ENCODE peak calls at places on chromosomes 2 and 18, in seven cellular contexts. O is cardiac muscle cell, C is MG63, F is esophagus squamous epithelium, B is uterus, M is left ventricle myocardium inferior, I is astrocyte of the spinal cord. Z is an unnamed sample.

GRCh38 chr2:113272463-113272862 is 6.3 kb downstream of the PAX8 start:
- DNase-seq in C (no peak), F (no peak), O (no peak), I (no peak), B (no peak), M (no peak), Z (no peak)

GRCh38 chr2:44351088-44351487 is 10.2 kb downstream of the PREPL start:
- DNase-seq in F (no peak), O (peak), C (peak), M (no peak), B (no peak), I (peak), Z (peak)

GRCh38 chr2:204570449-204570848 is 25.2 kb downstream of the PARD3B start:
- DNase-seq in I (no peak), F (no peak), B (no peak), C (no peak), O (no peak), M (no peak), Z (no peak)

GRCh38 chr2:8767324-8767723 is 70.1 kb downstream of the KIDINS220 start:
- DNase-seq in B (no peak), F (no peak), I (no peak), O (no peak), M (no peak), C (no peak), Z (no peak)

GRCh38 chr2:51795248-51795888 is 763.4 kb upstream of the NRXN1 start:
- DNase-seq in I (no peak), B (no peak), M (no peak), F (no peak), C (no peak), O (peak), Z (no peak)

GRCh38 chr18:79876497-79876896 is 75.0 kb downstream of the SLC66A2 start:
- DNase-seq in B (no peak), M (no peak), F (no peak), C (no peak), I (no peak), O (no peak), Z (no peak)

GRCh38 chr2:75098856-75099255 is 100.5 kb downstream of the TACR1 start:
- DNase-seq in I (peak), O (peak), C (no peak), B (no peak), F (no peak), M (no peak), Z (peak)

GRCh38 chr2:10258726-10259125 is 44.0 kb upstream of the HPCAL1 start:
- DNase-seq in M (peak), C (no peak), B (no peak), I (no peak), F (no peak), O (no peak), Z (no peak)

GRCh38 chr2:115071534-115071933 is 629.1 kb downstream of the DPP10 start:
- DNase-seq in O (no peak), I (no peak), M (no peak), B (no peak), C (no peak), F (no peak), Z (no peak)

GRCh38 chr2:164620873-164621760 is at the start of gene GRB14:
- DNase-seq in C (peak), I (peak), B (no peak), F (no peak), M (peak), O (peak), Z (peak)

GRCh38 chr2:230939691-230940475 is 14.8 kb upstream of the GPR55 start:
- DNase-seq in C (no peak), F (no peak), B (no peak), O (no peak), M (no peak), I (no peak), Z (no peak)

GRCh38 chr2:204984421-204984925 is 439.2 kb downstream of the PARD3B start:
- DNase-seq in O (no peak), F (no peak), C (no peak), M (no peak), B (no peak), I (no peak), Z (no peak)

GRCh38 chr18:47594621-47595086 is 335.8 kb downstream of the SMAD2 start:
- DNase-seq in O (no peak), I (no peak), B (no peak), F (no peak), C (no peak), M (no peak), Z (no peak)

GRCh38 chr2:218952160-218952559 is 7.3 kb upstream of the CDK5R2 start:
- DNase-seq in F (no peak), M (no peak), B (no peak), C (no peak), O (no peak), I (no peak), Z (no peak)

GRCh38 chr2:172082944-172083718 is 2.2 kb upstream of the DLX1 start:
- DNase-seq in C (peak), M (no peak), F (no peak), B (no peak), I (no peak), O (no peak), Z (no peak)

GRCh38 chr2:100513650-100514049 is 43.4 kb downstream of the NMS start:
- DNase-seq in C (peak), M (no peak), O (peak), B (no peak), F (no peak), I (no peak), Z (no peak)

GRCh38 chr2:69358914-69359313 is 28.1 kb downstream of the GFPT1 start:
- DNase-seq in O (no peak), I (no peak), B (no peak), C (no peak), F (no peak), M (no peak), Z (no peak)

DNA sequence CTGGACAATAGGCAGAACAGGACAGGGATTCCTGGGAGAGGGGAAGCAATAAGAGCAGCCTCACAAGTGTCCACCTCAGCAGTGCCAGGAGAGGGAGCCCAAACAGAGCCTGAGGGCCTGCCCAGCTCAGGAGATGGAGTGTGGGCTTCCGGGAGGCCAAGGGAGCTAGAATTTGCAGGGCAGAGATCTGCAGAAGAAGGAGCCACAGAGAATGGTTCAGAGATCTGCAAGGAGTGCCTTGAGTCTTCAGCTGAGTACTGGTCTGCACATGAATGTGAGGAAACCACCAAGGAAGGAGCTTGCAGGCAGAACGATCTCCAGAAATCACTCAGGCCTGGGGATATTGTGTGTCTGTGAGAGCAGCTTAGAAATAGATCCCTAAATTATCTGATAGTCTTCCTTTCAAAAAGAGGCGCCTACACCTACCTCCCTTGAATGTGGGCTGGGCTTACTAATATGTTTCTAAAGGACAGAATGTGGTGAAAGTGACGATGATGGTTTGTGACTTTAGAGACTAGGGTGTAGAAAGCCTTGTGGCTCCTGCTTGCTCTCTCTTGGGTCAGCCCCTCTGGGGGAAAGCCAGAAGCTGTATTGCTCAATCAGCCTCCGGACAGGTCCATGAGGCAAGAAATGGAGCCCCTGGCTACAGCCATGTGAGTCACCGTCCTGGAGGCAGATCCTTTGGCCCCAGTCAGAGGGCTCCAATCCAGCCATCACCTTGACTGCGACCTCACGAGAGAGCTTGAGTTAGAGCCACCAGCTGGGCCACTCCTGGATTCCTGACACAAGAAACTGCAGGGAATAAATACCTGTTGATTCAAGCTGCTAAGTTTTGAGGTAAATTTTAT is 7.6 kb upstream of the LPIN1 start:
- DNase-seq in C (peak), O (peak), M (peak), B (peak), F (no peak), I (peak), Z (peak)
- H3K4me3 ChIP-seq in C (no peak), O (no peak), M (no peak), B (no peak), F (no peak), I (no peak), Z (no peak)

DNA sequence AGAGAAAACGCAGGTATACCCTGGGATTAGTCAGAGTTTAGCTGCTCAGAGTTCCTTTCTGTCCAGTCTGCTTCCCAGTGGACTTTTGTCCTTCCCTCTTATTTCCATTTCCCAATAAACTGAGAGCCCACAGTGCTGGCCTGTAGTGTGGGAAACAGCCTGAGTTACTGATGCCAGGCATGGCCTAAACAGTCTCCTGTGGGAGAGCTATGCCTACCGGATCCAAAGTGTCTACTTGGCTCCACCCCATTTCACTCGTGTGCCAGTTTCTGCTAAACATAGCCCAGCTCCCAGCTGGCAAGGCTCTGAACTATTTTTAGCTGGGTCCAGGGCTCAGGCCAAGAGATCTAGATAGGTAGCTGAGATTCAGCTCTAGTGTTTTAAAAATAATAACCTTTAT is 15.6 kb upstream of the PPP1CB start:
- DNase-seq in F (no peak), I (no peak), O (peak), C (peak), B (peak), M (peak), Z (no peak)
- H3K4me3 ChIP-seq in F (no peak), I (no peak), O (no peak), C (no peak), B (no peak), M (peak), Z (no peak)

GRCh38 chr2:182826051-182826450 is 40.4 kb downstream of the FRZB start:
- DNase-seq in O (no peak), I (no peak), C (no peak), B (no peak), M (no peak), F (no peak), Z (no peak)
- H3K4me3 ChIP-seq in O (no peak), I (no peak), C (no peak), B (no peak), M (no peak), F (no peak), Z (no peak)

DNA sequence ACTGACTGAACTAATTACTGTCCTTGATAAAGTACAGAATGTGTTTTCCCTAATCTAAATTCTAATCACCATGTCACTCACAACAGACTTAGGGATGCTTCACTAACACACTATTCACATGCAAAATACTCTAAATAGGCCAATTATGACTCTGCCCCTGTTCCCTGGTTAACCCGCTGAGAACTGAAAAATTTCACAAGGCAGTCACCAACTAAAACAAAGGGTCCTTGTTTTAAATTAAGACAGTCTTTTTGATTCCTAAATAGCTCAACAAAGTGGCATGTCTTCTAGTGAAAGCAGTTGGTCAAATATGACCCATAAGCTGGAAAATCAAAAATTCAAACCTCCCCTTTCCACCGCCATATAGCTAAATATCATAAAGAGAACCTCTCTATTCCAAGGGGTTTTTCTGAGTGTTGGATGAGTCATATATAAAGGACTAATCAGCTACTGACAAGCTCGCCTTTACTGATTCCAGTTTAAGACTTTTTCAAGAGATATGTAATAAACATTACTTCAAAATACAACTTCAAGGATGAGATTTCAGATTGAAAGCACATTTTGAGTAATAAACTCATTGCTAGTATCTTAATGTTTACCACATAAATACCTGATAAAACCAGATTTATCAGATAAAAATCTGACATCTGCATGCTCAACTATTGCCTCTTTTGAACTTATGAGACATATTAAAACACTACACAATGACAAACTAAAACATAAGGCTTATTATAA is 235.8 kb downstream of the TCF4 start:
- DNase-seq in C (no peak), F (no peak), O (peak), I (no peak), M (no peak), B (no peak), Z (no peak)
- H3K4me3 ChIP-seq in C (no peak), F (no peak), O (no peak), I (no peak), M (no peak), B (no peak), Z (no peak)

GRCh38 chr2:15911686-15912085 is 28.7 kb upstream of the MYCN start:
- DNase-seq in I (no peak), O (no peak), C (no peak), M (no peak), F (no peak), B (no peak), Z (no peak)
- H3K4me3 ChIP-seq in I (no peak), O (no peak), C (no peak), M (no peak), F (no peak), B (no peak), Z (no peak)

GRCh38 chr18:49562481-49563129 is 748 bp downstream of the LIPG start:
- DNase-seq in O (peak), I (no peak), M (no peak), B (no peak), C (no peak), F (no peak), Z (no peak)

GRCh38 chr18:49563130-49563540 is 1.3 kb downstream of the LIPG start:
- DNase-seq in F (no peak), O (peak), C (no peak), B (no peak), M (no peak), I (no peak), Z (peak)

GRCh38 chr18:49560277-49561126 is 1.4 kb upstream of the LIPG start:
- DNase-seq in I (no peak), O (peak), B (no peak), C (no peak), F (no peak), M (no peak), Z (peak)

GRCh38 chr18:49561127-49561376 is 805 bp upstream of the LIPG start:
- DNase-seq in M (no peak), O (no peak), I (no peak), B (no peak), F (no peak), C (no peak), Z (peak)

DNA sequence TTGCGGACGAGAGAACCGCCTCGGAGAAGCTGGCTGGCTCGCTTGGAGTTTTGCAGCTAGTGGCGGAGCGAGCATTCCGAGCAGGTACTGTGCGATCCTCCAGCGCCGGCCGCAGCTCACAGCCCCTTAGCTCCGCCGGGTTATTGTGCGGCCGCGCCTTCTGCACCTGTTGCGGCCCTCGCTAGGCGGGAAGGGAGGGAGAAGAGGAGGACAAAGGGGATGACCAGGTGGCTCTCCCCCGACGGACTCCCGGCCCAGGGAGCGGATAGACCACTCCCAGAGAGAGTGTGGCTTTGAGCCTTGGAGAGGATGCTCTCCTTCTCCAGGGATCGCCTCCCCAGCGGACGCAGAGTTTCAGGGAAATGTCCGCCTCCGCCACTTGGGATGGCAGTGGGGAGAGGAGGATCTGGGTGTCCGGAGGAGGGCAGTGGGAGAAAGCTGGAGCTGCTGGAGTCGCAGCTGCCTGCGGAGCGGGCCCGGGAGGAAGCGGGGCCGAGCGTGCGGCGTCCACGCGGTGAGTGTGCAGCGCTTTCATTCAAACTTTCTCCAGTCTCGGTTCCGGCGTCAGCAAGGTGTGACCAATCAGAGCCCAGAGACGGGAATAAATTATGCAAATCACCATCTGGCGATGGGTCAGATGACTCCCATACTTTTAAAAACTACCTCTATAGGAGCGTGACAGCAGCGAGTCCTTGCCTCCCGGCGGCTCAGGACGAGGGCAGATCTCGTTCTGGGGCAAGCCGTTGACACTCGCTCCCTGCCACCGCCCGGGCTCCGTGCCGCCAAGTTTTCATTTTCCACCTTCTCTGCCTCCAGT is at the start of gene LIPG:
- DNase-seq in I (peak), B (no peak), O (peak), F (no peak), M (no peak), C (no peak), Z (peak)
- H3K4me3 ChIP-seq in I (peak), B (peak), O (peak), F (peak), M (peak), C (no peak), Z (peak)

GRCh38 chr2:224658776-224659175 is 57.4 kb downstream of the CCDC195 start:
- DNase-seq in I (peak), B (no peak), C (no peak), F (no peak), M (no peak), O (no peak), Z (peak)
- H3K4me3 ChIP-seq in I (no peak), B (no peak), C (no peak), F (no peak), M (no peak), O (no peak), Z (no peak)